ENCODE peak calls at places on chromosomes 6 and 20, in seven cellular contexts. K is stimulated activated CD8-positive, alpha-beta memory T cell treated with anti-CD3 and anti-CD28 coated beads, Interleukin-2, amount 100 ng/mL, for 1 hour; H is iris pigment epithelial cell; F is activated CD8-positive, alpha-beta memory T cell treated with anti-CD3 and anti-CD28 coated beads, Interleukin-2, amount 10 ng/mL, durations not matched to agents 7 days and 5 days; U is Calu3; N is RWPE1; C is iPS-NIHi11. E is an unnamed sample.

GRCh38 chr6:148716811-148717210 is 30.0 kb upstream of the UST start:
- DNase-seq in K (no peak), H (peak), F (no peak), U (no peak), N (no peak), C (no peak), E (no peak)

GRCh38 chr6:49541936-49542335 is 8.5 kb upstream of the C6orf141 start:
- DNase-seq in K (no peak), H (peak), F (no peak), U (no peak), N (peak), C (no peak), E (no peak)

GRCh38 chr6:144094731-144095133 is 641 bp downstream of the SF3B5 start:
- DNase-seq in K (no peak), H (no peak), F (no peak), U (peak), N (no peak), C (no peak), E (no peak)

GRCh38 chr6:165403006-165403405 is 93.6 kb upstream of the C6orf118 start:
- DNase-seq in K (no peak), H (no peak), F (no peak), U (no peak), N (no peak), C (no peak), E (no peak)

GRCh38 chr6:22098623-22099022 is 198.2 kb downstream of the PRL start:
- DNase-seq in K (no peak), H (peak), F (no peak), U (no peak), N (no peak), C (no peak), E (no peak)

GRCh38 chr6:47084530-47084929 is 42.4 kb upstream of the ADGRF1 start:
- DNase-seq in K (no peak), H (no peak), F (no peak), U (no peak), N (no peak), C (no peak), E (no peak)

GRCh38 chr6:138666636-138667035 is 106.9 kb upstream of the CCDC28A start:
- DNase-seq in K (no peak), H (peak), F (no peak), U (no peak), N (no peak), C (no peak), E (no peak)

GRCh38 chr6:144939926-144940325 is 654.8 kb downstream of the UTRN start:
- DNase-seq in K (no peak), H (peak), F (no peak), U (no peak), N (no peak), C (no peak), E (no peak)

GRCh38 chr6:36337814-36338213 is 1.1 kb upstream of the BNIP5 start:
- DNase-seq in K (no peak), H (no peak), F (no peak), U (no peak), N (no peak), C (no peak), E (no peak)

GRCh38 chr6:120608826-120609225 is 725.5 kb downstream of the TBC1D32 start:
- DNase-seq in K (no peak), H (peak), F (no peak), U (no peak), N (no peak), C (no peak), E (no peak)

GRCh38 chr6:44400572-44400971 is 13.1 kb downstream of the CDC5L start:
- DNase-seq in K (no peak), H (no peak), F (no peak), U (no peak), N (no peak), C (no peak), E (no peak)

GRCh38 chr6:74068945-74069570 is 373.1 kb downstream of the CD109 start:
- DNase-seq in K (no peak), H (no peak), F (no peak), U (no peak), N (no peak), C (no peak), E (no peak)

GRCh38 chr20:53608456-53609413 is 15.1 kb upstream of the ZNF217 start:
- DNase-seq in K (no peak), H (peak), F (peak), U (no peak), N (no peak), C (no peak), E (no peak)

GRCh38 chr20:2745936-2746635 is 53.5 kb downstream of the EBF4 start:
- DNase-seq in K (no peak), H (no peak), F (peak), U (no peak), N (no peak), C (no peak), E (no peak)

GRCh38 chr20:62320581-62321354 is 18.0 kb downstream of the ADRM1 start:
- DNase-seq in K (no peak), H (no peak), F (no peak), U (peak), N (peak), C (peak), E (no peak)

GRCh38 chr6:144007779-144008500 is at the start of gene PLAGL1:
- DNase-seq in K (no peak), H (peak), F (peak), U (peak), N (peak), C (peak), E (no peak)

GRCh38 chr20:58219342-58219700 is 9.1 kb downstream of the ANKRD60 start:
- DNase-seq in K (no peak), H (peak), F (no peak), U (peak), N (peak), C (no peak), E (no peak)

GRCh38 chr20:64053841-64054661 is 4.6 kb upstream of the SOX18 start:
- DNase-seq in K (no peak), H (no peak), F (no peak), U (peak), N (no peak), C (peak), E (no peak)

GRCh38 chr6:156827382-156827781 is 50.2 kb downstream of the ARID1B start:
- DNase-seq in K (no peak), H (no peak), F (no peak), U (no peak), N (no peak), C (no peak), E (no peak)

GRCh38 chr6:39357998-39358686 is 35.6 kb upstream of the KCNK16 start:
- DNase-seq in K (no peak), H (peak), F (no peak), U (peak), N (no peak), C (no peak), E (no peak)

GRCh38 chr6:43702147-43702521 is 14.5 kb upstream of the MRPS18A start:
- DNase-seq in K (no peak), H (no peak), F (no peak), U (no peak), N (no peak), C (no peak), E (no peak)

GRCh38 chr20:53579581-53580375 is 13.9 kb downstream of the ZNF217 start:
- DNase-seq in K (no peak), H (peak), F (peak), U (peak), N (peak), C (no peak), E (no peak)

GRCh38 chr6:16306334-16306733 is 67.9 kb downstream of the GMPR start:
- DNase-seq in K (no peak), H (no peak), F (no peak), U (no peak), N (no peak), C (no peak), E (no peak)

GRCh38 chr20:50366270-50367103 is 143.7 kb upstream of the PTPN1 start:
- DNase-seq in K (no peak), H (peak), F (peak), U (peak), N (peak), C (no peak), E (peak)

GRCh38 chr6:6655805-6656251 is 67.3 kb downstream of the LY86 start:
- DNase-seq in K (no peak), H (no peak), F (peak), U (no peak), N (no peak), C (no peak), E (no peak)

GRCh38 chr6:40900791-40901190 is 138.2 kb downstream of the UNC5CL start:
- DNase-seq in K (no peak), H (no peak), F (no peak), U (no peak), N (no peak), C (no peak), E (no peak)

GRCh38 chr6:43263314-43264178 is 20.3 kb downstream of the TTBK1 start:
- DNase-seq in K (peak), H (peak), F (peak), U (peak), N (peak), C (peak), E (no peak)

GRCh38 chr20:41386502-41387427 is 20.1 kb upstream of the EMILIN3 start:
- DNase-seq in K (no peak), H (no peak), F (no peak), U (no peak), N (no peak), C (no peak), E (no peak)

GRCh38 chr20:7585126-7585679 is 355.1 kb downstream of the HAO1 start:
- DNase-seq in K (no peak), H (no peak), F (no peak), U (peak), N (no peak), C (no peak), E (no peak)

GRCh38 chr6:128617285-128617684 is 96.9 kb upstream of the PTPRK start:
- DNase-seq in K (no peak), H (no peak), F (no peak), U (no peak), N (no peak), C (no peak), E (no peak)

GRCh38 chr6:30424549-30424948 is 64.8 kb upstream of the HLA-E start:
- DNase-seq in K (no peak), H (no peak), F (no peak), U (no peak), N (no peak), C (no peak), E (no peak)

GRCh38 chr20:33169176-33169794 is 1.3 kb downstream of the BPIFA2 start:
- DNase-seq in K (no peak), H (peak), F (no peak), U (peak), N (no peak), C (peak), E (no peak)

GRCh38 chr6:107219851-107220250 is 104.5 kb upstream of the BEND3 start:
- DNase-seq in K (no peak), H (no peak), F (no peak), U (no peak), N (no peak), C (no peak), E (no peak)

GRCh38 chr6:53898026-53898795 is 103.4 kb downstream of the LRRC1 start:
- DNase-seq in K (no peak), H (peak), F (no peak), U (no peak), N (no peak), C (no peak), E (no peak)

GRCh38 chr6:27765028-27765427 is 147.2 kb downstream of the OR2B2 start:
- DNase-seq in K (no peak), H (no peak), F (no peak), U (no peak), N (no peak), C (no peak), E (no peak)

GRCh38 chr6:168060521-168060931 is 18.5 kb downstream of the FRMD1 start:
- DNase-seq in K (no peak), H (peak), F (no peak), U (peak), N (peak), C (peak), E (no peak)

GRCh38 chr6:8492536-8493125 is 57.3 kb upstream of the SLC35B3 start:
- DNase-seq in K (no peak), H (no peak), F (no peak), U (no peak), N (no peak), C (no peak), E (no peak)

GRCh38 chr6:53020005-53020744 is 25.1 kb upstream of the GSTA4 start:
- DNase-seq in K (no peak), H (peak), F (no peak), U (no peak), N (no peak), C (no peak), E (no peak)